ENCODE peak calls at places on chromosomes 7 and 10, in ten cellular contexts. J is fibroblast of lung, R is BJ, F is fibroblast of mammary gland, G is OCI-LY7, C is keratinocyte, O is upper lobe of right lung, N is HFF-Myc, B is hepatocyte, T is cardiac fibroblast. Z is an unnamed sample.

GRCh38 chr7:97130417-97131139 is 13.1 kb downstream of the SDHAF3 start:
- DNase-seq in R (no peak), F (peak; percentile 9), O (no peak), G (no peak), B (no peak), N (no peak), T (peak; percentile 11), J (no peak), C (no peak), Z (no peak)

GRCh38 chr7:2805213-2806003 is 38.7 kb downstream of the GNA12 start:
- DNase-seq in C (no peak), N (no peak), F (no peak), B (peak; percentile 56), T (no peak), O (peak; percentile 31), J (no peak), G (no peak), R (no peak), Z (no peak)

GRCh38 chr7:95502403-95502802 is 16.7 kb downstream of the ASB4 start:
- DNase-seq in F (no peak), O (no peak), R (no peak), N (no peak), B (no peak), T (no peak), J (no peak), C (no peak), G (no peak), Z (no peak)

GRCh38 chr7:74230446-74231231 is 20.8 kb downstream of the LAT2 start:
- DNase-seq in C (no peak), F (no peak), B (no peak), G (peak; percentile 68), R (no peak), T (no peak), O (no peak), N (no peak), J (no peak), Z (no peak)

GRCh38 chr7:150938566-150938965 is 39.6 kb downstream of the KCNH2 start:
- DNase-seq in N (no peak), T (no peak), F (peak; percentile 2), B (no peak), R (no peak), J (no peak), G (no peak), C (no peak), O (no peak), Z (no peak)

GRCh38 chr7:71733108-71733870 is 601.3 kb downstream of the GALNT17 start:
- DNase-seq in F (peak; percentile 61), R (no peak), T (peak; percentile 66), N (peak; percentile 10), O (peak; percentile 91), J (peak; percentile 64), G (peak; percentile 65), C (no peak), B (peak; percentile 96), Z (peak; percentile 48)

GRCh38 chr10:14450041-14450491 is 119.3 kb upstream of the FRMD4A start:
- DNase-seq in F (no peak), J (no peak), O (no peak), C (no peak), T (peak; percentile 47), B (peak; percentile 10), G (no peak), R (no peak), N (no peak), Z (peak; percentile 23)

GRCh38 chr10:1462032-1462431 is 275.3 kb downstream of the ADARB2 start:
- DNase-seq in B (no peak), N (no peak), F (no peak), T (no peak), J (no peak), G (no peak), R (no peak), C (no peak), O (no peak), Z (no peak)

DNA sequence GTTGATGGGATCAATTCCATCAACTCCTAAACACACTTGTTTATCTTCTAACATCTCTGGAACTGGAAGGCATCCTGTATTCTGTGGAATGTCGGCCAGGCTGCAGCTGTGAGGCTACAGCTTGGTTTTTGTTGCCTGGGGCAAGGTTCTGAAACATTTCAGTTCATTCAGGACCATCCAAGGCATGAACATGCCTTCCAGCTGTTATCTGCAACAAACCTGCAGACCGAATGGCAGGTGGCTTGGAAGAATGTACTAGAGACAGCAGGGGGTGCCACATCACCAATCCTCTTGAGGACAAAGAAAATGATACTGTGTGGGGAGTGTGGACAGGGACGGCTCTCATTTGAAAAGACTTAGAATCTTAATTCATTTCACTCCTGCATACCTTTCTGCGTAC is 12.4 kb downstream of the PAPOLB start:
- DNase-seq in R (peak; percentile 17), B (peak; percentile 42), O (no peak), F (peak; percentile 38), C (no peak), J (peak; percentile 32), T (peak; percentile 49), N (peak; percentile 30), G (peak; percentile 31), Z (peak; percentile 35)
- TF ChIP-seq CTCF in R (peak; percentile 46), B (peak; percentile 28), O (peak; percentile 45), F (peak; percentile 29), C (peak; percentile 62), J (peak; percentile 40), T (peak; percentile 37), N (peak; percentile 48), G (peak; percentile 69), Z (peak; percentile 24)

GRCh38 chr10:101042118-101042517 is 11.1 kb downstream of the SFXN3 start:
- DNase-seq in G (no peak), J (no peak), O (no peak), N (no peak), T (no peak), R (no peak), C (no peak), F (no peak), B (no peak), Z (no peak)
- H3K4me3 ChIP-seq in G (peak overlapping the region; percentile 69), J (peak overlapping the region; percentile 65), O (peak overlapping the region; percentile 63), N (peak overlapping the region; percentile 55), T (peak overlapping the region; percentile 61), R (peak overlapping the region; percentile 47), C (peak overlapping the region; percentile 70), F (peak overlapping the region; percentile 58), B (no peak overlapping the region), Z (peak overlapping the region; percentile 68)

GRCh38 chr10:84205049-84205852 is 10.9 kb downstream of the CDHR1 start:
- DNase-seq in R (no peak), T (peak; percentile 54), J (peak; percentile 22), F (peak; percentile 49), N (peak; percentile 15), C (no peak), O (no peak), B (peak; percentile 72), G (peak; percentile 67), Z (peak; percentile 25)

GRCh38 chr10:84204610-84205009 is 10.3 kb downstream of the CDHR1 start:
- DNase-seq in C (no peak), R (no peak), N (no peak), B (no peak), G (no peak), J (no peak), F (no peak), T (no peak), O (no peak), Z (no peak)

GRCh38 chr10:84204122-84204521 is 9.8 kb downstream of the CDHR1 start:
- DNase-seq in F (no peak), T (no peak), N (no peak), J (no peak), R (no peak), C (no peak), G (peak; percentile 23), O (no peak), B (no peak), Z (no peak)

GRCh38 chr10:84208023-84208422 is 13.7 kb downstream of the CDHR1 start:
- DNase-seq in C (no peak), R (no peak), T (no peak), G (no peak), B (no peak), J (no peak), F (no peak), N (no peak), O (no peak), Z (no peak)

DNA sequence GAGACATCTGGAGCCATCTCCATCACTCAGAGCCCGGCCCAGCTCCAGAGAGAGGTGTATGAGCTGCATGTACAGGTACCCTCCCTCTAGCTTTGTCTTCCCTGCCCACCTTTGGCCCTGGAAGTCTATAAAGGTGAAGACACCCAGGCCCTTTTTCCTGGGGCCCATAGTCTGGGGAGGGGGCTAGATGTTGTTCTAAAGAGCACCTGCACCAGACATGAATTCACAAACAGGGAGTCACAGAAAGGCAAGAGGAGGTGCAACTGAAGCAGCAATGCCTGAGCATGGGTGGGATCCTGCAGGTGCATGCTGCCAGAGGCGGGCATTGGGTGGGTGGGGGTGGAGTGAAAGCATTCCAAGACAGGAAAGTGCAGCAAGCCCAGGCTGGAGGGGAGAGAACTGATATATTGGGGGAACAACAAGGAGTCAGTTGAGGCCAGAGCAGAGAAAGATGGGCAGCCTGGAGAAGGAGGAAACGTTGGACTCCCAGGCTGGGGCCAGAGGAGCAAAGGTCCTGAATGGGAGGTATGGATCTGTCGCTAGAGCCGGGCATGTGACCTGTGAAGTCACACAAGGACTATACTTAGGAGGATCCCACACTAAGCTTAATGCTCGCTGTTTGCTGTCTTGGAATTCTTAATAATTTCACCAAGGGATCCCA is 11.6 kb downstream of the CDHR1 start:
- DNase-seq in C (no peak), T (no peak), N (no peak), F (no peak), O (peak; percentile 15), J (no peak), B (no peak), G (no peak), R (no peak), Z (no peak)
- TF ChIP-seq CTCF in C (no peak), T (no peak), N (no peak), F (no peak), O (no peak), J (no peak), B (no peak), G (peak; percentile 47), R (no peak), Z (no peak)

GRCh38 chr7:76296743-76297740 is 5.4 kb upstream of the HSPB1 start:
- DNase-seq in J (peak; percentile 91), T (peak; percentile 92), F (peak; percentile 93), R (peak; percentile 74), G (no peak), O (peak; percentile 83), N (no peak), B (peak; percentile 84), C (no peak), Z (peak; percentile 93)

GRCh38 chr7:76291346-76292205 is 10.9 kb upstream of the HSPB1 start:
- DNase-seq in T (peak; percentile 99), C (peak; percentile 96), N (peak; percentile 98), R (peak; percentile 92), O (peak; percentile 93), G (peak; percentile 76), F (peak; percentile 98), J (peak; percentile 94), B (peak; percentile 93), Z (peak; percentile 98)

GRCh38 chr7:76293407-76293901 is 9.0 kb upstream of the HSPB1 start:
- DNase-seq in R (no peak), B (no peak), O (no peak), F (no peak), G (no peak), J (no peak), T (no peak), N (no peak), C (no peak), Z (no peak)

GRCh38 chr7:76292206-76292573 is 10.3 kb upstream of the HSPB1 start:
- DNase-seq in J (peak; percentile 28), T (peak; percentile 73), R (no peak), B (no peak), C (no peak), F (peak; percentile 43), G (no peak), N (no peak), O (peak; percentile 78), Z (no peak)

DNA sequence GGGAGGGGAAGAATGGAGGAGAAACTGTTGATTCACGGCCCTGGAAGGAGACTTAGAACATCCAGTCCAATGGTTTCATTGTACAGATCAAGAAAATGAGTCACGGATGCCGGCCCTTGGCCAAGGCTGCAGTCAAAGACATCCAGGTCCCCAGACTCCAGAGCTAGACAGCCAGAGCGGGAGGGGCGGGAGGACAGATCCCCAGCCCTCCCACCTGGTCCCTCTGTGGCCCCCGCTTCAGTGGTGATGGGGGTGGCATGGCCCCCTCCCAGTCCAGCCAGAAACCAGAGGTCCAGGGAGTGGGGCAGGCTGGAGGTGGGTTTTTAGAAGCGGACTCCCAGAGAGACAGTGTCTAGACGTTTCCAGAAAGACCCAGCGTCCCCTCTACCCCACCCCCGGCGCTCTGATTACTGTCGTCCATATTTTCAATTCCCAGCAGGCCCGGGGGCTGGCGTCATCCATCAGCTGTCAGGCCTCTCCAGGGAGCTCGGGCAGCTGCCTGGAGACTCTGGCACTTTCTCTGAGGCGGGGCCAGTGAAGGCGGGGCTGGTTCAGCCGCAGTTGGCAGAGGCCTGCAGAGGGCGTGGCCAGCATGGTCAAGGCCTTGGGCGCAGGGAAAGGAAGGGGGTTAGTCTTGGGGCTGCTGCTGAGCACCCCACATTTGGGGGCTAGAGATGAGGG is 8.0 kb upstream of the HSPB1 start:
- DNase-seq in J (peak; percentile 96), C (no peak), G (peak; percentile 55), O (peak; percentile 98), F (peak; percentile 98), R (peak; percentile 71), T (peak; percentile 99), B (peak; percentile 89), N (peak; percentile 72), Z (peak; percentile 97)
- H3K4me3 ChIP-seq in J (peak overlapping the region; percentile 50), C (peak overlapping the region; percentile 73), G (no peak overlapping the region), O (peak overlapping the region; percentile 42), F (peak overlapping the region; percentile 33), R (peak overlapping the region; percentile 28), T (peak overlapping the region; percentile 45), B (no peak overlapping the region), N (peak overlapping the region; percentile 25), Z (peak overlapping the region; percentile 57)

Z was measured in fibroblast of the aortic adventitia.